ENCODE peak calls at places on chromosomes 11 and 22, in six cellular contexts. N is OCI-LY7, S is natural killer cell, H is AG10803, O is GM12864, P is left ventricle myocardium inferior. L is an unnamed sample.

GRCh38 chr11:117419915-117420485 is 92.3 kb downstream of the CEP164 start:
- DNase-seq in N (no peak), S (no peak), H (no peak), O (no peak), P (no peak), L (no peak)

GRCh38 chr11:120403966-120404365 is 67.8 kb downstream of the ARHGEF12 start:
- DNase-seq in N (no peak), S (no peak), H (no peak), O (no peak), P (no peak), L (no peak)

GRCh38 chr11:2551131-2551530 is 106.3 kb downstream of the KCNQ1 start:
- DNase-seq in N (no peak), S (no peak), H (no peak), O (no peak), P (no peak), L (no peak)

GRCh38 chr11:42410251-42410956 is 901.4 kb upstream of the API5 start:
- DNase-seq in N (peak), S (no peak), H (no peak), O (no peak), P (no peak), L (no peak)

GRCh38 chr11:67605231-67606011 is 1.3 kb upstream of the NDUFV1 start:
- DNase-seq in N (no peak), S (no peak), H (no peak), O (no peak), P (no peak), L (no peak)

GRCh38 chr11:131622193-131622592 is 251.8 kb downstream of the NTM start:
- DNase-seq in N (no peak), S (no peak), H (no peak), O (no peak), P (no peak), L (no peak)

GRCh38 chr11:92266821-92267220 is 42.2 kb downstream of the FAT3 start:
- DNase-seq in N (no peak), S (no peak), H (no peak), O (no peak), P (no peak), L (no peak)

GRCh38 chr11:67271548-67272284 is 5.4 kb downstream of the GRK2 start:
- DNase-seq in N (peak), S (peak), H (no peak), O (no peak), P (no peak), L (no peak)

GRCh38 chr11:62816567-62816966 is 11.3 kb upstream of the NXF1 start:
- DNase-seq in N (no peak), S (no peak), H (no peak), O (no peak), P (no peak), L (no peak)

GRCh38 chr22:25334091-25334490 is 114.7 kb downstream of the CRYBB2 start:
- DNase-seq in N (peak), S (no peak), H (peak), O (no peak), P (peak), L (peak)

DNA sequence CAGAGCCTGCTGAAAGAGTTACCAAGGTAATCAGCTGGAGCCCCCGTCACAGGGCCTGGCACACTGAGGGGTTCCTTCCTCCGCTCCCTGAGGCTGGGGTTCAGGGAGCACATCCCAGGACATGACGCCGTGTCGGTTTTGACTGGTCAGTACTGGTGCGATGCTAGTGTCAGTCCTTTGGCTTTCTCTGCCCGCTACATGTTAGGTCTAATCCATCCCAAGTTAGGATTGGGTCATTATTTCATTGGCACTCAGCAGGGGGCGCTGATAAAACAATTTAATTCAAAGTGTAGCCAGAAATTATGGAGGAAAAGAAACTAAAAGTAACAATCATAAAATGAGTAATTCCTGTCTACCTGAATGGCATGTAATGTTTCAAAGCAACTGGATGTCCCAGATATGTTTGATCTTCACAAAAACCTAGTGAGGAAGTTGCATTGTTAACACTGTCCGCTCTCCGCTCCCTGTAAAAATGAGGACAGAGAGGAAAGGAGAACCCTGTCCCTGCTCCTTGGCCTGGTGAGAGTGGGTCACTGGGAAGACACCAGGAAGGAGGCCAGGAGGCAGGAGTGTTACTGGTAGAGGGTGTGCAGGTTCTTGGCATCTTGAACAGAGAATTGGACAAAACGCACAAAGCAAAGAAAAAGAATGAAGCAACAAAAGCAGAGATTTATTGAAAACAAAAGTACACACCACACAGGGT is 27.1 kb downstream of the TSKU start:
- DNase-seq in N (peak), S (no peak), H (peak), O (no peak), P (no peak), L (no peak)
- TF ChIP-seq CTCF in N (peak), S (peak), H (peak), O (peak), P (peak), L (peak)

GRCh38 chr22:28761449-28761755 is 11.1 kb upstream of the CCDC117 start:
- DNase-seq in N (no peak), S (no peak), H (no peak), O (no peak), P (no peak), L (no peak)

GRCh38 chr22:28768701-28769393 is 3.6 kb upstream of the CCDC117 start:
- DNase-seq in N (no peak), S (no peak), H (no peak), O (no peak), P (no peak), L (no peak)

GRCh38 chr22:28769394-28770085 is 3.0 kb upstream of the CCDC117 start:
- DNase-seq in N (no peak), S (no peak), H (no peak), O (no peak), P (no peak), L (no peak)

GRCh38 chr22:28771195-28771791 is 1.2 kb upstream of the CCDC117 start:
- DNase-seq in N (no peak), S (no peak), H (no peak), O (no peak), P (no peak), L (no peak)

DNA sequence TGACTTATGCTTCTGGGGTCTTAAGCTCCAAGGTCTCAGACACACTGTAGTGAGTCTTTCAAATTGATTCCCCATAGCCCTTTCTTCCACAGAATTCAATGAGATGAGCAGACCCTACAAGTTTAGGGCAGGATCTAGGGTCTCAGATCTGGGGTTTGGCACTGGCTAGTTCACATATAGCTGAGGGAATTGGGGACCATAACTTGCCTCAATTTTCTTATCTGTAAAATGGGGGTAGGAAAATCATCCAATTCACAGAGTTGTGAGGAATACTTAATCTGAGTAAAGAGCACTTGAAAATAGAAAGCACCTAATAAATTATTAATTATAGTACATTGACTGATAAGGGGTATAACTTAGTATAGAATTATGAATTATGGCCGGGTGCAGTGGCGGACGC is 5.9 kb upstream of the CCDC117 start:
- DNase-seq in N (no peak), S (no peak), H (no peak), O (no peak), P (no peak), L (no peak)
- TF ChIP-seq CTCF in N (no peak), S (no peak), H (no peak), O (no peak), P (no peak), L (no peak)

GRCh38 chr11:19160839-19161238 is 40.9 kb downstream of the CSRP3 start:
- DNase-seq in N (no peak), S (no peak), H (no peak), O (no peak), P (no peak), L (no peak)
- TF ChIP-seq CTCF in N (peak), S (no peak), H (no peak), O (no peak), P (peak), L (no peak)

DNA sequence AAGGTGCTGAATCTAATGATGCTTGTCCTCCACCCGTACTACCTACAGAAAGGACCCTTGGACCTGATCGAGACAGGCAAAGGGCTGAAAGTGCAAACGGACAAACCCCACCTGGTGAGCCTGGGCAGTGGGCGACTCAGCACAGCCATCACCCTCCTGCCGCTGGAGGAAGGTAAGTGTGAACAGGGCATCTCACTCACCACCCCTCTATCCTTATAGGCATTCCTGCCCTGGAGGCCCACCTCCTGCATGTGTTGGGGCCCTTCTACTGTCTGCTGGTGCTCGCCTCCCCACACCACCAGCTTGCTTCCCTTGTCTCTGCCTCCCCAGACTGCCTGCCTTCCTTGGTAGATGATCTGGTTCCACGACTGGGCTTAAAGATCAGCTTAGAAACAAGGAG is 7.1 kb downstream of the PHLDB1 start:
- DNase-seq in N (no peak), S (no peak), H (no peak), O (no peak), P (no peak), L (no peak)
- TF ChIP-seq CTCF in N (no peak), S (no peak), H (no peak), O (no peak), P (no peak), L (no peak)

DNA sequence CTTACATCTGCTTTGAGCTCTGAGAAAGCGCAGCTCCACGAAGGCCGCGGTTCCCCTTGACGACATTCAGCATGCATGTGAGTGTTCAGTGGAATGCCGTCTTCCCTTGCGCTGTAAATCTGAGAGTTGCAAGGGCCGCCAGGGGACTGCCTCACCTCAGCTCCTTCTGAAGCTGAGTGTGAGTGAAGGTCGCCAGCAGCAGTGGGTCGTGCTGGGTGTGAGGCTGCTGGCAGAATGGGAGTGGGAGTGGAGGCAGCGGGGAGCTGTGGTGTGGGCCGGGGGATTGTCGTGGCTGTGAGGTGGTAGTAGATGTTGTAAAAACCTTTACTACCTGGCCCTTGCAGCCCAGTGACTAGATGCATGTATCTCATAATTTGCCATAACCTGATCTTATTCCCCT is 65.2 kb downstream of the PPP6R2 start:
- DNase-seq in N (no peak), S (no peak), H (no peak), O (no peak), P (no peak), L (no peak)
- TF ChIP-seq CTCF in N (no peak), S (no peak), H (no peak), O (no peak), P (no peak), L (no peak)

DNA sequence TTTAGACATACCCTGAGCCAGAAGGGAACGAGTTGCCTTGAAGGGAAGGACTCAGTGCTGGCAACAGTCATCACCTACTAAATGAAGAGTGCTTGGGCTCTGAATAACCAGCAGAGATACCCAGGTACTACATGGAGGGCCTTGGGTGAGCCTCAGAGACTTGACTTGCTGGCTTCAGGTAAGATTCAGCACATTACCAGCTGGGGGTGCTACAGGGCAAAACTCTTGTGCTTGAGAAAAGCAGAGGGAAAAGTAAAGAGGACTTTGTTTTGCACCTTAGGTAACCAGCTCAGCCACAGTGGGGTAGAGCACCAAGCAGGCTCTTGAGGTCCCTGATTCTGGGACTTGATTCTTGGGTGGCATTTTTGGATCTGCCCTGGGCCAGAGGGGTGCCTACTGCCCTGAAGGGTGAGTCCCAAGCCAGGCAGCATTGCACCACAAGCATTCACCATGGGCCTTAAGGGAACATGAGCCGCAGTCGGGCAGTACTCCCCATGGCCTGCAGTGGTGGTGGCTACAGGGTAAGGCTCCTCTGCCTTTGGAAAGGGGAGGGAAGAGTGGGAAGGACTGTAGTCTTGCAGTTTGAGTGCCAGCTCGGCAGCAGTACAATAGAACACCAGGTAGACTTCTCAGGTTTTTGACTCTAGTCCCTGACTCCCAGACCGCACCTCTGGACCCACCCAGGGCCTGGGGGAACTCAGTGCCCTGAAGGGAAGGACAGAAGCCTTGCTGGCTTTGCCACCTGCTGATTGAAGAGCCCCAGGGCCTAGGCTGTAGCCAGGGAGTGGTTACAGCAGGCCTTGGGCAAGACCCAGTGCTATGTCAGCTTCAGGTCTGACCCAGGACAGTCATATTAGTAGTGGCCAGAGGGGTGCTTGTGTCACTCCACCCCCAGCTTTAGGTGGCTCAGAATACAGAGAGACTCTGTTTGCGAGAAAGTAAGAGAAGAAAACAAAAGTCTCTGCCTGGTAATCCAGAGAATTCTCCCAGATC is 22.7 kb upstream of the PLEKHA7 start:
- DNase-seq in N (peak), S (no peak), H (no peak), O (no peak), P (no peak), L (no peak)
- TF ChIP-seq CTCF in N (peak), S (no peak), H (no peak), O (peak), P (no peak), L (peak)

DNA sequence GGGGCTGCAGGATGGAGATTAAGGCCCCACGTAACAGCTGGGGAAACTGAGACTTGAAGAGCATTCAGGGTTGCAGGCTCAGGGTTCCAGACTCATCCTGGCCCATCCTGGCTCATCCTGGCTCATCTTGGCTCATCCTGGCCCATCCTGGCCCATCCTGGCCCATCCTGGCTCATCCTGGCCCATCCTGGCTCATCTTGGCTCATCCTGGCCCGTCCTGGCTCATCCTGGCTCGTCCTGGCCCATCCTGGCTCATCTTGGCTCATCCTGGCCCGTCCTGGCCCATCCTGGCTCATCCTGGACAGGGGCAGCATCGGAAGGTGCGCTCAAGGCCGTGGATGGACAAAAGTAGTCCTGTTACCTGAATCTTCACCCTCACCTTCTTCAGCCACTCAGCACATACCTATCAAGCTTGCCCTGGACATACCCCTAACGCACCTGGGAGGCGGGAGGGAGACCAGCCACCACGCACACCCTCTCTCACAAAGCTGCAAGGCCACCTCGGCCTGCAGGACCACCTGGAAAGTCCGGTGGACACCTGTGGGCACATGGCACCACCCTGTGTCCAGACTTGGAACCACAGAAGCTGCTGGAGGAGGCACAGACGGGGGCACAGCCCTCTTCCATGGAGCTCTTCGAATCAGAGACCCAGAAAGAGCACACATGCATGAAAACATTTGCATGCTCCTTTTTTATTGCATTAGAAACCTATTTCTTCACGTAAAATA is 20.3 kb upstream of the NLRP6 start:
- DNase-seq in N (peak), S (no peak), H (no peak), O (no peak), P (no peak), L (no peak)
- TF ChIP-seq CTCF in N (peak), S (no peak), H (no peak), O (peak), P (peak), L (peak)